ENCODE peak calls at places on chromosomes 11 and 22, in five cellular contexts. R is cardiac muscle cell, E is NCI-H1417, P is AG09319, X is cardiac fibroblast. W is an unnamed sample.

GRCh38 chr11:57214494-57214893 is 22.6 kb downstream of the APLNR start:
- DNase-seq in R (peak; percentile 74), E (no peak), P (peak; percentile 34), X (peak; percentile 70), W (no peak)

GRCh38 chr11:106228996-106229395 is 151.5 kb downstream of the AASDHPPT start:
- DNase-seq in R (peak; percentile 28), E (no peak), P (no peak), X (no peak), W (no peak)

GRCh38 chr22:19709063-19709769 is 5.1 kb upstream of the SEPTIN5 start:
- DNase-seq in R (no peak), E (no peak), P (no peak), X (no peak), W (no peak)

GRCh38 chr11:8328848-8329330 is 65.2 kb upstream of the LMO1 start:
- DNase-seq in R (peak; percentile 71), E (peak; percentile 74), P (no peak), X (peak; percentile 69), W (peak; percentile 95)

GRCh38 chr11:134592391-134592990 is 180.4 kb upstream of the B3GAT1 start:
- DNase-seq in R (peak; percentile 3), E (peak; percentile 74), P (no peak), X (no peak), W (no peak)

GRCh38 chr11:17927041-17927440 is 85.8 kb downstream of the SERGEF start:
- DNase-seq in R (no peak), E (no peak), P (no peak), X (no peak), W (no peak)

GRCh38 chr11:133227674-133228111 is 304.6 kb downstream of the OPCML start:
- DNase-seq in R (no peak), E (no peak), P (no peak), X (no peak), W (no peak)

GRCh38 chr22:32674925-32675825 is 126.3 kb upstream of the TIMP3 start:
- DNase-seq in R (peak; percentile 34), E (no peak), P (no peak), X (peak; percentile 43), W (no peak)

GRCh38 chr22:26481112-26481693 is 2.4 kb downstream of the HPS4 start:
- DNase-seq in R (no peak), E (no peak), P (no peak), X (no peak), W (no peak)

GRCh38 chr11:11578542-11578941 is 43.3 kb downstream of the GALNT18 start:
- DNase-seq in R (no peak), E (peak; percentile 25), P (no peak), X (no peak), W (no peak)

GRCh38 chr22:47631571-47632102 is 869.2 kb downstream of the TBC1D22A start:
- DNase-seq in R (no peak), E (no peak), P (no peak), X (no peak), W (peak; percentile 91)

GRCh38 chr22:47213571-47214230 is 451.3 kb downstream of the TBC1D22A start:
- DNase-seq in R (peak; percentile 16), E (no peak), P (no peak), X (peak; percentile 8), W (no peak)

GRCh38 chr11:61888043-61888442 is 3.3 kb downstream of the FADS3 start:
- DNase-seq in R (peak; percentile 94), E (no peak), P (peak; percentile 65), X (peak; percentile 95), W (peak; percentile 69)

GRCh38 chr22:19401483-19401882 is 30.1 kb downstream of the HIRA start:
- DNase-seq in R (no peak), E (no peak), P (no peak), X (no peak), W (no peak)

GRCh38 chr22:46149493-46149997 is 781 bp upstream of the PPARA start:
- DNase-seq in R (peak; percentile 39), E (no peak), P (no peak), X (peak; percentile 38), W (no peak)

GRCh38 chr11:61695917-61696316 is 15.7 kb downstream of the DAGLA start:
- DNase-seq in R (peak; percentile 69), E (no peak), P (no peak), X (peak; percentile 65), W (peak; percentile 90)